ENCODE peak calls at places on chromosomes 3 and 15, in nine cellular contexts. W is COR-L47; J is neuronal stem cell; C is stimulated activated effector memory CD8-positive, alpha-beta T cell treated with anti-CD3 and anti-CD28 coated beads, Interleukin-12 subunit alpha, Interleukin-12 subunit beta, amount 100 ng/mL, for 72 hours; U is naive thymus-derived CD8-positive, alpha-beta T cell; D is BJ; K is fibroblast of the aortic adventitia; Z is heart right ventricle; M is cardiac fibroblast. G is an unnamed sample.

GRCh38 chr15:25241241-25241801 is 197.5 kb downstream of the UBE3A start:
- DNase-seq in C (no peak), W (no peak), M (no peak), K (no peak), D (no peak), J (no peak), Z (peak), U (peak), G (no peak)

GRCh38 chr3:98259707-98260106 is 4.3 kb upstream of the OR5H6 start:
- DNase-seq in D (no peak), W (no peak), Z (no peak), C (no peak), U (no peak), J (no peak), M (no peak), K (no peak), G (peak)

GRCh38 chr15:87816811-87817210 is 439.7 kb downstream of the NTRK3 start:
- DNase-seq in U (no peak), D (peak), J (no peak), Z (no peak), W (no peak), C (no peak), K (peak), M (peak), G (no peak)

GRCh38 chr15:74631408-74631807 is 15.8 kb downstream of the CLK3 start:
- DNase-seq in J (no peak), Z (no peak), M (no peak), W (no peak), D (no peak), U (no peak), C (no peak), K (no peak), G (no peak)

GRCh38 chr3:151630938-151631417 is 102.7 kb upstream of the AADACL2 start:
- DNase-seq in Z (no peak), K (peak), W (no peak), U (no peak), J (no peak), D (no peak), M (peak), C (no peak), G (no peak)

GRCh38 chr15:31262143-31262530 is 64.5 kb upstream of the KLF13 start:
- DNase-seq in K (no peak), J (no peak), C (no peak), M (no peak), D (no peak), Z (no peak), U (no peak), W (no peak), G (no peak)

GRCh38 chr15:73922186-73923151 is 3.8 kb upstream of the LOXL1 start:
- DNase-seq in C (no peak), J (no peak), K (peak), W (no peak), U (no peak), M (peak), D (no peak), Z (peak), G (peak)

GRCh38 chr3:71258526-71258925 is 325.0 kb downstream of the FOXP1 start:
- DNase-seq in C (no peak), Z (no peak), W (no peak), K (no peak), J (no peak), M (peak), U (no peak), D (no peak), G (no peak)

GRCh38 chr3:61584494-61584893 is 23.1 kb downstream of the PTPRG start:
- DNase-seq in W (no peak), D (no peak), C (no peak), Z (no peak), K (no peak), J (no peak), U (no peak), M (no peak), G (no peak)

GRCh38 chr3:377158-377561 is 180.6 kb downstream of the CHL1 start:
- DNase-seq in D (no peak), M (peak), C (no peak), K (peak), Z (no peak), W (no peak), U (no peak), J (peak), G (no peak)

GRCh38 chr3:5022187-5022965 is 43.1 kb downstream of the BHLHE40 start:
- DNase-seq in U (no peak), C (no peak), W (no peak), M (peak), Z (no peak), D (no peak), J (no peak), K (peak), G (no peak)

GRCh38 chr3:9194509-9195184 is 54.8 kb downstream of the SRGAP3 start:
- DNase-seq in C (no peak), U (no peak), J (no peak), D (no peak), M (no peak), W (peak), Z (no peak), K (no peak), G (no peak)

GRCh38 chr3:114809668-114810413 is 337.2 kb downstream of the ZBTB20 start:
- DNase-seq in U (no peak), J (no peak), K (no peak), C (peak), Z (no peak), W (no peak), M (peak), D (no peak), G (no peak)

GRCh38 chr15:96554541-96554940 is 224.0 kb downstream of the NR2F2 start:
- DNase-seq in K (no peak), W (no peak), M (no peak), J (no peak), U (no peak), D (no peak), C (no peak), Z (no peak), G (no peak)

GRCh38 chr15:71424765-71425164 is 309.5 kb downstream of the THSD4 start:
- DNase-seq in D (no peak), U (no peak), C (no peak), W (no peak), J (no peak), M (peak), K (no peak), Z (no peak), G (no peak)

GRCh38 chr15:40421246-40422157 is 15.9 kb downstream of the IVD start:
- DNase-seq in K (peak), C (peak), D (no peak), Z (peak), U (peak), M (peak), J (peak), W (peak), G (peak)

GRCh38 chr3:56855856-56856538 is 54.2 kb upstream of the ARHGEF3 start:
- DNase-seq in C (peak), J (peak), Z (peak), D (no peak), M (peak), K (peak), U (no peak), W (no peak), G (peak)

GRCh38 chr3:57864853-57865252 is 108.7 kb downstream of the SLMAP start:
- DNase-seq in M (peak), Z (no peak), U (no peak), J (no peak), W (no peak), C (no peak), K (peak), D (no peak), G (no peak)

GRCh38 chr15:97615114-97615513 is 345.4 kb upstream of the ARRDC4 start:
- DNase-seq in U (no peak), W (no peak), D (no peak), C (no peak), Z (no peak), J (no peak), K (no peak), M (no peak), G (no peak)

GRCh38 chr3:57956119-57956832 is 51.9 kb upstream of the FLNB start:
- DNase-seq in K (peak), Z (no peak), W (no peak), J (no peak), M (peak), D (peak), C (peak), U (no peak), G (no peak)

GRCh38 chr3:23405081-23405480 is 202.0 kb downstream of the UBE2E2 start:
- DNase-seq in W (no peak), K (no peak), D (no peak), U (no peak), Z (no peak), M (no peak), J (no peak), C (no peak), G (no peak)

GRCh38 chr3:16808393-16809107 is 76.2 kb upstream of the PLCL2 start:
- DNase-seq in Z (no peak), U (no peak), W (no peak), M (peak), K (no peak), D (no peak), J (no peak), C (peak), G (no peak)

GRCh38 chr15:58771621-58772235 is 626 bp downstream of the MINDY2 start:
- DNase-seq in J (no peak), Z (peak), C (peak), W (peak), M (no peak), K (peak), U (peak), D (no peak), G (peak)

GRCh38 chr15:63288778-63289378 is 11.5 kb downstream of the APH1B start:
- DNase-seq in U (no peak), W (peak), D (peak), K (peak), Z (no peak), M (peak), C (peak), J (no peak), G (no peak)

GRCh38 chr3:163622384-163622783 is 1455.9 kb downstream of the SI start:
- DNase-seq in U (no peak), Z (no peak), D (no peak), M (peak), W (no peak), K (no peak), J (peak), C (no peak), G (peak)

GRCh38 chr15:26771917-26772587 is 814 bp downstream of the GABRB3 start:
- DNase-seq in D (no peak), Z (no peak), J (peak), U (no peak), W (peak), M (peak), K (no peak), C (no peak), G (no peak)

GRCh38 chr3:151169700-151170224 is 33.3 kb downstream of the GPR171 start:
- DNase-seq in W (no peak), Z (peak), D (no peak), J (no peak), C (peak), M (no peak), K (peak), U (no peak), G (no peak)

GRCh38 chr3:64122476-64122875 is 99.2 kb upstream of the PSMD6 start:
- DNase-seq in U (no peak), Z (peak), J (no peak), C (no peak), D (no peak), K (no peak), M (no peak), W (no peak), G (no peak)

G was measured in ELF-1.